ENCODE peak calls at places on chromosome 11, in eight cellular contexts. M, B, D, I, G, F, Y and O are unnamed samples.
A peak's percentile ranks its signal among the peaks of the same experiment; 100 is the strongest.

GRCh38 chr11:128886401-128887119 is 4.6 kb upstream of the KCNJ5 start:
- DNase-seq in M (no peak), B (no peak), D (no peak), I (peak; percentile 84), G (no peak), F (no peak), Y (no peak), O (peak; percentile 50)

GRCh38 chr11:75259711-75260110 is 19.1 kb downstream of the TPBGL start:
- DNase-seq in M (no peak), B (no peak), D (peak; percentile 19), I (no peak), G (no peak), F (no peak), Y (no peak), O (no peak)

GRCh38 chr11:134045799-134046635 is 22.9 kb upstream of the JAM3 start:
- DNase-seq in M (no peak), B (no peak), D (peak; percentile 83), I (no peak), G (no peak), F (peak; percentile 52), Y (no peak), O (peak; percentile 62)

GRCh38 chr11:78277314-78277994 is 88.7 kb downstream of the USP35 start:
- DNase-seq in M (no peak), B (no peak), D (no peak), I (peak; percentile 81), G (no peak), F (no peak), Y (no peak), O (no peak)

GRCh38 chr11:126507646-126508045 is 152.2 kb downstream of the ST3GAL4 start:
- DNase-seq in M (no peak), B (no peak), D (no peak), I (no peak), G (no peak), F (no peak), Y (no peak), O (no peak)

GRCh38 chr11:124482362-124483147 is 37.1 kb upstream of the OR8B8 start:
- DNase-seq in M (no peak), B (no peak), D (no peak), I (no peak), G (peak; percentile 11), F (no peak), Y (no peak), O (no peak)

GRCh38 chr11:94731921-94732601 is 36.1 kb upstream of the AMOTL1 start:
- DNase-seq in M (peak; percentile 87), B (no peak), D (no peak), I (peak; percentile 14), G (no peak), F (no peak), Y (no peak), O (no peak)

GRCh38 chr11:85828640-85828978 is 17.7 kb upstream of the SYTL2 start:
- DNase-seq in M (no peak), B (no peak), D (no peak), I (no peak), G (no peak), F (no peak), Y (no peak), O (no peak)

GRCh38 chr11:70555092-70555491 is 156.8 kb downstream of the CTTN start:
- DNase-seq in M (no peak), B (no peak), D (no peak), I (no peak), G (no peak), F (no peak), Y (no peak), O (no peak)

GRCh38 chr11:57069942-57070341 is 81.2 kb downstream of the OR5AK2 start:
- DNase-seq in M (no peak), B (no peak), D (no peak), I (no peak), G (no peak), F (no peak), Y (no peak), O (no peak)

GRCh38 chr11:114362958-114363357 is 37.4 kb downstream of the C11orf71 start:
- DNase-seq in M (no peak), B (no peak), D (no peak), I (no peak), G (no peak), F (no peak), Y (no peak), O (no peak)

GRCh38 chr11:129589190-129589589 is 213.5 kb downstream of the BARX2 start:
- DNase-seq in M (no peak), B (no peak), D (no peak), I (no peak), G (no peak), F (no peak), Y (no peak), O (no peak)

GRCh38 chr11:35875063-35875462 is 68.8 kb upstream of the LDLRAD3 start:
- DNase-seq in M (no peak), B (no peak), D (no peak), I (no peak), G (no peak), F (no peak), Y (no peak), O (no peak)

GRCh38 chr11:86047275-86047991 is 21.5 kb downstream of the PICALM start:
- DNase-seq in M (no peak), B (no peak), D (no peak), I (no peak), G (no peak), F (peak; percentile 81), Y (no peak), O (no peak)

GRCh38 chr11:65868076-65868667 is 4.4 kb downstream of the EFEMP2 start:
- DNase-seq in M (no peak), B (no peak), D (peak; percentile 78), I (no peak), G (peak; percentile 49), F (no peak), Y (no peak), O (peak; percentile 40)

GRCh38 chr11:2677127-2677526 is 22.7 kb downstream of the KCNQ1OT1 start:
- DNase-seq in M (no peak), B (no peak), D (no peak), I (no peak), G (no peak), F (no peak), Y (no peak), O (no peak)

GRCh38 chr11:64687204-64687603 is 35.8 kb downstream of the NRXN2 start:
- DNase-seq in M (no peak), B (no peak), D (peak; percentile 87), I (peak; percentile 81), G (no peak), F (no peak), Y (no peak), O (peak; percentile 80)